ENCODE peak calls at places on chromosomes 12 and 14, in six cellular contexts. One of them, this sample, is unnamed.

GRCh38 chr14:94009767-94010166 is 12.7 kb downstream of the CCDC197 start:
- DNase-seq in spleen: no peak
- DNase-seq in heart left ventricle: no peak
- DNase-seq in body of pancreas: no peak
- DNase-seq in A549: no peak
- DNase-seq in sigmoid colon: no peak
- DNase-seq in this sample: no peak

GRCh38 chr14:29637406-29637805 is 290.2 kb downstream of the PRKD1 start:
- DNase-seq in A549: no peak
- DNase-seq in heart left ventricle: peak
- DNase-seq in body of pancreas: peak
- DNase-seq in spleen: no peak
- DNase-seq in sigmoid colon: no peak
- DNase-seq in this sample: no peak

GRCh38 chr14:93049295-93049694 is 66.4 kb downstream of the ITPK1 start:
- DNase-seq in sigmoid colon: no peak
- DNase-seq in spleen: no peak
- DNase-seq in body of pancreas: peak
- DNase-seq in heart left ventricle: no peak
- DNase-seq in A549: peak
- DNase-seq in this sample: no peak

GRCh38 chr12:9372202-9372601 is 164.0 kb upstream of the PZP start:
- DNase-seq in sigmoid colon: no peak
- DNase-seq in spleen: no peak
- DNase-seq in heart left ventricle: no peak
- DNase-seq in body of pancreas: no peak
- DNase-seq in A549: peak
- DNase-seq in this sample: peak

GRCh38 chr12:75560167-75560566 is 48.8 kb upstream of the KRR1 start:
- DNase-seq in spleen: no peak
- DNase-seq in sigmoid colon: no peak
- DNase-seq in heart left ventricle: no peak
- DNase-seq in A549: peak
- DNase-seq in body of pancreas: no peak
- DNase-seq in this sample: no peak

GRCh38 chr14:67749341-67750110 is 47.8 kb downstream of the RDH12 start:
- DNase-seq in spleen: no peak
- DNase-seq in body of pancreas: no peak
- DNase-seq in A549: no peak
- DNase-seq in sigmoid colon: no peak
- DNase-seq in heart left ventricle: no peak
- DNase-seq in this sample: no peak

GRCh38 chr12:98656289-98657101 is 11.4 kb downstream of the APAF1 start:
- DNase-seq in heart left ventricle: no peak
- DNase-seq in spleen: no peak
- DNase-seq in A549: no peak
- DNase-seq in sigmoid colon: no peak
- DNase-seq in body of pancreas: no peak
- DNase-seq in this sample: no peak

GRCh38 chr14:34398024-34398423 is 64.0 kb downstream of the SPTSSA start:
- DNase-seq in A549: no peak
- DNase-seq in spleen: no peak
- DNase-seq in body of pancreas: no peak
- DNase-seq in sigmoid colon: no peak
- DNase-seq in heart left ventricle: no peak
- DNase-seq in this sample: no peak

GRCh38 chr12:45670339-45671065 is 59.0 kb upstream of the ARID2 start:
- DNase-seq in A549: no peak
- DNase-seq in body of pancreas: no peak
- DNase-seq in heart left ventricle: no peak
- DNase-seq in spleen: no peak
- DNase-seq in sigmoid colon: no peak
- DNase-seq in this sample: no peak

GRCh38 chr12:123449103-123449736 is 8.7 kb upstream of the SNRNP35 start:
- DNase-seq in heart left ventricle: no peak
- DNase-seq in body of pancreas: no peak
- DNase-seq in sigmoid colon: no peak
- DNase-seq in spleen: no peak
- DNase-seq in A549: no peak
- DNase-seq in this sample: no peak

GRCh38 chr12:79407671-79408622 is 282.8 kb downstream of the PAWR start:
- DNase-seq in spleen: no peak
- DNase-seq in body of pancreas: peak
- DNase-seq in sigmoid colon: peak
- DNase-seq in heart left ventricle: peak
- DNase-seq in A549: peak
- DNase-seq in this sample: peak

GRCh38 chr14:30610719-30611388 is 11.3 kb upstream of the SCFD1 start:
- DNase-seq in body of pancreas: peak
- DNase-seq in sigmoid colon: peak
- DNase-seq in heart left ventricle: peak
- DNase-seq in spleen: no peak
- DNase-seq in A549: peak
- DNase-seq in this sample: peak

GRCh38 chr14:20194101-20194500 is 3.4 kb downstream of the OR11G2 start:
- DNase-seq in body of pancreas: no peak
- DNase-seq in A549: no peak
- DNase-seq in spleen: no peak
- DNase-seq in heart left ventricle: no peak
- DNase-seq in sigmoid colon: no peak
- DNase-seq in this sample: no peak

GRCh38 chr14:64831419-64831818 is 48.3 kb downstream of the SPTB start:
- DNase-seq in sigmoid colon: no peak
- DNase-seq in spleen: no peak
- DNase-seq in body of pancreas: no peak
- DNase-seq in A549: no peak
- DNase-seq in heart left ventricle: no peak
- DNase-seq in this sample: no peak

GRCh38 chr14:99644723-99645544 is at the start of gene HHIPL1:
- DNase-seq in spleen: no peak
- DNase-seq in body of pancreas: peak
- DNase-seq in A549: no peak
- DNase-seq in sigmoid colon: no peak
- DNase-seq in heart left ventricle: peak
- DNase-seq in this sample: no peak

GRCh38 chr12:13661005-13661887 is 320.2 kb downstream of the GRIN2B start:
- DNase-seq in body of pancreas: peak
- DNase-seq in heart left ventricle: peak
- DNase-seq in spleen: no peak
- DNase-seq in A549: peak
- DNase-seq in sigmoid colon: peak
- DNase-seq in this sample: peak

GRCh38 chr12:27332407-27333310 is at the start of gene BMAL2:
- DNase-seq in spleen: peak
- DNase-seq in heart left ventricle: peak
- DNase-seq in sigmoid colon: no peak
- DNase-seq in body of pancreas: peak
- DNase-seq in A549: peak
- DNase-seq in this sample: peak

GRCh38 chr14:71235865-71236264 is 328.6 kb downstream of the PCNX1 start:
- DNase-seq in body of pancreas: peak
- DNase-seq in A549: no peak
- DNase-seq in heart left ventricle: peak
- DNase-seq in sigmoid colon: peak
- DNase-seq in spleen: no peak
- DNase-seq in this sample: no peak

GRCh38 chr14:44081146-44081545 is 425.9 kb downstream of the FSCB start:
- DNase-seq in heart left ventricle: no peak
- DNase-seq in spleen: no peak
- DNase-seq in body of pancreas: no peak
- DNase-seq in A549: no peak
- DNase-seq in sigmoid colon: no peak
- DNase-seq in this sample: no peak

GRCh38 chr14:33347816-33348215 is 409.1 kb downstream of the NPAS3 start:
- DNase-seq in sigmoid colon: no peak
- DNase-seq in body of pancreas: no peak
- DNase-seq in heart left ventricle: no peak
- DNase-seq in A549: no peak
- DNase-seq in spleen: no peak
- DNase-seq in this sample: no peak

GRCh38 chr12:54357802-54358619 is 6.3 kb downstream of the GPR84 start:
- DNase-seq in A549: no peak
- DNase-seq in sigmoid colon: no peak
- DNase-seq in spleen: no peak
- DNase-seq in body of pancreas: no peak
- DNase-seq in heart left ventricle: no peak
- DNase-seq in this sample: no peak

GRCh38 chr12:22543246-22544037 is 900 bp downstream of the C2CD5 start:
- DNase-seq in A549: peak
- DNase-seq in heart left ventricle: peak
- DNase-seq in body of pancreas: peak
- DNase-seq in spleen: peak
- DNase-seq in sigmoid colon: peak
- DNase-seq in this sample: peak

GRCh38 chr14:36519431-36520321 is at the start of gene NKX2-1:
- DNase-seq in spleen: no peak
- DNase-seq in body of pancreas: no peak
- DNase-seq in heart left ventricle: no peak
- DNase-seq in sigmoid colon: no peak
- DNase-seq in A549: peak
- DNase-seq in this sample: no peak

GRCh38 chr12:126950266-126950665 is 1316.7 kb upstream of the TMEM132C start:
- DNase-seq in sigmoid colon: no peak
- DNase-seq in A549: no peak
- DNase-seq in heart left ventricle: no peak
- DNase-seq in body of pancreas: no peak
- DNase-seq in spleen: no peak
- DNase-seq in this sample: no peak

GRCh38 chr14:87944987-87945604 is 47.9 kb downstream of the GALC start:
- DNase-seq in sigmoid colon: no peak
- DNase-seq in A549: peak
- DNase-seq in body of pancreas: no peak
- DNase-seq in spleen: no peak
- DNase-seq in heart left ventricle: no peak
- DNase-seq in this sample: peak

GRCh38 chr12:87274594-87275245 is 754.5 kb downstream of the C12orf50 start:
- DNase-seq in A549: peak
- DNase-seq in sigmoid colon: no peak
- DNase-seq in heart left ventricle: no peak
- DNase-seq in spleen: no peak
- DNase-seq in body of pancreas: no peak
- DNase-seq in this sample: no peak

GRCh38 chr14:58270628-58271027 is 26.0 kb downstream of the PSMA3 start:
- DNase-seq in heart left ventricle: no peak
- DNase-seq in A549: no peak
- DNase-seq in body of pancreas: no peak
- DNase-seq in spleen: no peak
- DNase-seq in sigmoid colon: no peak
- DNase-seq in this sample: no peak

GRCh38 chr14:51576112-51576420 is 75.6 kb upstream of the FRMD6 start:
- DNase-seq in sigmoid colon: no peak
- DNase-seq in body of pancreas: no peak
- DNase-seq in spleen: no peak
- DNase-seq in A549: no peak
- DNase-seq in heart left ventricle: no peak
- DNase-seq in this sample: no peak

GRCh38 chr12:93847517-93848452 is 170.6 kb downstream of the CRADD start:
- DNase-seq in heart left ventricle: no peak
- DNase-seq in sigmoid colon: no peak
- DNase-seq in spleen: no peak
- DNase-seq in body of pancreas: no peak
- DNase-seq in A549: no peak
- DNase-seq in this sample: peak

GRCh38 chr14:53571589-53571988 is 385.0 kb downstream of the BMP4 start:
- DNase-seq in heart left ventricle: no peak
- DNase-seq in sigmoid colon: no peak
- DNase-seq in body of pancreas: no peak
- DNase-seq in A549: no peak
- DNase-seq in spleen: no peak
- DNase-seq in this sample: no peak

GRCh38 chr12:132489602-132490239 is at the start of gene FBRSL1:
- DNase-seq in sigmoid colon: peak
- DNase-seq in body of pancreas: peak
- DNase-seq in A549: peak
- DNase-seq in heart left ventricle: peak
- DNase-seq in spleen: peak
- DNase-seq in this sample: peak
- TF ChIP-seq POLR2A in sigmoid colon: no peak
- TF ChIP-seq POLR2A in body of pancreas: peak
- TF ChIP-seq POLR2A in A549: peak
- TF ChIP-seq POLR2A in heart left ventricle: no peak
- TF ChIP-seq POLR2A in spleen: no peak
- TF ChIP-seq POLR2A in this sample: no peak

GRCh38 chr12:51270067-51270846 is at the start of gene SMAGP:
- DNase-seq in heart left ventricle: peak
- DNase-seq in A549: peak
- DNase-seq in spleen: peak
- DNase-seq in sigmoid colon: peak
- DNase-seq in body of pancreas: peak
- DNase-seq in this sample: peak
- TF ChIP-seq POLR2A in heart left ventricle: no peak
- TF ChIP-seq POLR2A in A549: peak
- TF ChIP-seq POLR2A in spleen: no peak
- TF ChIP-seq POLR2A in sigmoid colon: peak
- TF ChIP-seq POLR2A in body of pancreas: peak
- TF ChIP-seq POLR2A in this sample: no peak

GRCh38 chr12:15688202-15688736 is 100.9 kb downstream of the EPS8 start:
- DNase-seq in sigmoid colon: peak
- DNase-seq in A549: peak
- DNase-seq in spleen: peak
- DNase-seq in heart left ventricle: peak
- DNase-seq in body of pancreas: peak
- DNase-seq in this sample: peak
- TF ChIP-seq POLR2A in sigmoid colon: no peak
- TF ChIP-seq POLR2A in A549: peak
- TF ChIP-seq POLR2A in spleen: no peak
- TF ChIP-seq POLR2A in heart left ventricle: peak
- TF ChIP-seq POLR2A in body of pancreas: peak
- TF ChIP-seq POLR2A in this sample: peak

DNA sequence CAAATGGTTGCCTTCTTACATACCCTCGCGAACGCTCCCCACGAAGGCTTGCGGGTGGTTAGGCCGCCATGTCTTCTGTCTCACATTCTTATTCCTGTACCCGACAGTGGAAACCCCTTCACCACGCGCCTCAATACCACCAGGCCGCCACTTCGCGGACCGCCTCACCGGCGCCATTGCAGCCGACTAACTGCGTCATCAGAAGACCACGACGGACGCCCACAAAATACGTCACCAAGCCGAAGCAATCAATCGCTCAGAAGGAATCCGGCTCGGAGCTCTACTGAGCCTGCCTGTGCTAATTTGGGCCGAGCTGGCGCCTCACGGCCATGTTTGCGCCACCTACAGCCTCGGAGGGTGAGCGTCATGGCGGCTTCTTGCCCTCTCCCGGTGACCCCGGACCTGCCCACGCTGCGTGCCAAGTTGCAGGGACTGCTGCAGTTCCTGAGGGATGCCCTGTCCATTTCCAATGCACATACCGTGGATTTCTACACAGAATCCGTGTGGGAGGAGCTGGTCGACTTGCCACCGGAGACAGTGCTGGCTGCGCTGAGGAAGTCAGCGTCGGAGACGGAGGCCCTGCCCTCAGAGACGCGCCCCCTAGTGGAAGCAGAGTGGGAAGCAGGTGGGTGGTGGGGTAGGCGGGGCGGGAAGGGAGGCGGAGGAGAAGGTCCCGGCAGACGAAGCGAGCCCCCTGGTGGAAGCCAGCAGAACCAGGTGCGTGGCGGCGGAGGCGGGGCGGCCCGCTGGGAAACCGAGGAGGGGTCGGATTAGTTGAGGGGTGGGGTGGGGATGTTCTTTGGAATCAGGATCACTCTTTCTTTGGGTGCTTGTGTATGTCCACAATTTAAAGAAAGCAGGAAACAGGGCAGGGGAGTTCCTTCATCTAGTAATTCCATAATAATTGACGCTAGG is at the start of the genes CCDC59 and METTL25:
- DNase-seq in A549: peak
- DNase-seq in body of pancreas: peak
- DNase-seq in spleen: peak
- DNase-seq in heart left ventricle: peak
- DNase-seq in sigmoid colon: peak
- DNase-seq in this sample: peak
- TF ChIP-seq POLR2A in A549: peak
- TF ChIP-seq POLR2A in body of pancreas: peak
- TF ChIP-seq POLR2A in spleen: peak
- TF ChIP-seq POLR2A in heart left ventricle: peak
- TF ChIP-seq POLR2A in sigmoid colon: peak
- TF ChIP-seq POLR2A in this sample: peak